ENCODE peak calls at places on chromosomes 2 and 18, in six cellular contexts. D is H1, Z is neuronal stem cell, A is IMR-90, U is mesenchymal stem cell, N is H9. B is an unnamed sample.

GRCh38 chr2:15178946-15179345 is 382.2 kb downstream of the NBAS start:
- DNase-seq in D (no peak), Z (no peak), A (no peak), U (no peak), N (no peak), B (no peak)

GRCh38 chr2:602571-603366 is 74.4 kb downstream of the TMEM18 start:
- DNase-seq in D (peak; percentile 35), Z (no peak), A (no peak), U (no peak), N (peak; percentile 13), B (no peak)

GRCh38 chr2:72757177-72757775 is 68.6 kb downstream of the EXOC6B start:
- DNase-seq in D (no peak), Z (no peak), A (peak; percentile 76), U (peak; percentile 61), N (no peak), B (peak; percentile 92)

GRCh38 chr2:150978053-150978452 is 283.6 kb downstream of the RBM43 start:
- DNase-seq in D (no peak), Z (no peak), A (no peak), U (no peak), N (no peak), B (no peak)

GRCh38 chr2:36708119-36708741 is 11.7 kb downstream of the VIT start:
- DNase-seq in D (peak; percentile 30), Z (no peak), A (peak; percentile 17), U (no peak), N (no peak), B (peak; percentile 72)

GRCh38 chr2:177262137-177262536 is 2.4 kb downstream of the NFE2L2 start:
- DNase-seq in D (no peak), Z (no peak), A (no peak), U (peak; percentile 37), N (no peak), B (no peak)

GRCh38 chr2:46167406-46167805 is 129.8 kb upstream of the EPAS1 start:
- DNase-seq in D (no peak), Z (no peak), A (no peak), U (no peak), N (no peak), B (peak; percentile 77)

GRCh38 chr2:184945306-184945705 is 347.0 kb downstream of the ZNF804A start:
- DNase-seq in D (no peak), Z (peak; percentile 52), A (no peak), U (no peak), N (no peak), B (no peak)

GRCh38 chr2:195603408-195603807 is 53.6 kb upstream of the SLC39A10 start:
- DNase-seq in D (no peak), Z (no peak), A (no peak), U (no peak), N (no peak), B (no peak)

GRCh38 chr18:31581498-31582197 is 10.0 kb upstream of the TTR start:
- DNase-seq in D (no peak), Z (no peak), A (peak; percentile 18), U (peak; percentile 86), N (no peak), B (peak; percentile 58)

GRCh38 chr2:120820885-120821279 is 85.2 kb downstream of the GLI2 start:
- DNase-seq in D (no peak), Z (no peak), A (peak; percentile 84), U (peak; percentile 68), N (no peak), B (no peak)

GRCh38 chr2:6290626-6291025 is 575.1 kb downstream of the CMPK2 start:
- DNase-seq in D (no peak), Z (no peak), A (no peak), U (no peak), N (no peak), B (no peak)

GRCh38 chr2:69619725-69620124 is 23.8 kb downstream of the AAK1 start:
- DNase-seq in D (no peak), Z (no peak), A (no peak), U (no peak), N (no peak), B (no peak)

GRCh38 chr2:12918841-12919445 is 202.2 kb downstream of the TRIB2 start:
- DNase-seq in D (no peak), Z (no peak), A (peak; percentile 89), U (peak; percentile 55), N (no peak), B (no peak)

GRCh38 chr2:73238149-73238548 is 4.0 kb downstream of the CCT7 start:
- DNase-seq in D (no peak), Z (no peak), A (no peak), U (no peak), N (no peak), B (no peak)

GRCh38 chr18:48656582-48656981 is 117.8 kb downstream of the CTIF start:
- DNase-seq in D (no peak), Z (no peak), A (peak; percentile 49), U (no peak), N (no peak), B (no peak)

GRCh38 chr18:71116535-71116934 is 827.7 kb downstream of the SOCS6 start:
- DNase-seq in D (no peak), Z (no peak), A (no peak), U (no peak), N (no peak), B (no peak)

GRCh38 chr2:28449489-28450395 is 46.1 kb upstream of the PLB1 start:
- DNase-seq in D (no peak), Z (no peak), A (peak; percentile 46), U (peak; percentile 49), N (no peak), B (no peak)

GRCh38 chr2:796151-796955 is 119.1 kb upstream of the TMEM18 start:
- DNase-seq in D (no peak), Z (no peak), A (no peak), U (no peak), N (peak; percentile 22), B (no peak)

GRCh38 chr18:31454066-31454708 is 6.6 kb downstream of the DSG3 start:
- DNase-seq in D (no peak), Z (no peak), A (peak; percentile 69), U (peak; percentile 83), N (no peak), B (peak; percentile 23)

DNA sequence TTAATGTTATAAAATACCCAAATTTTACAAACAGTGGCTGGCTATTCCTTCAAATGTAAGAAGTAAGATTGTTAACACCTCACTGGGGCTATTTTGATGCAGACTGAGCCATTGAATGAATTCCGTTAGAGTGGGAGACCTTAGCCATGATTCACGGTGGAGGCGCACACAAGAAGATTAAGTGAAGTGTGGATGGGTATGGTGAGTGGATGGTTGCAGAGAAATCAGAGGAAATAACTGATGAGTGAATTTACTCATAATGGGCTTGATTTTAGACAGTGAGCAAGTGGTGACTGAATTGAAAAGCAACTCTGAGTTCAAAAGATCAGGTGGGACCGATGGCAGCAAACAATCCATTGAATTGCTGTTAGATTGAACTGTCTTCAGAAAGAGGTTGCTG is 75.0 kb downstream of the NRP2 start:
- DNase-seq in D (no peak), Z (no peak), A (no peak), U (no peak), N (no peak), B (no peak)
- H3K14ac ChIP-seq in D (no peak overlapping the region), Z (no peak overlapping the region), A (peak overlapping the region; percentile 38), U (no peak overlapping the region), N (no peak overlapping the region), B (no peak overlapping the region)

DNA sequence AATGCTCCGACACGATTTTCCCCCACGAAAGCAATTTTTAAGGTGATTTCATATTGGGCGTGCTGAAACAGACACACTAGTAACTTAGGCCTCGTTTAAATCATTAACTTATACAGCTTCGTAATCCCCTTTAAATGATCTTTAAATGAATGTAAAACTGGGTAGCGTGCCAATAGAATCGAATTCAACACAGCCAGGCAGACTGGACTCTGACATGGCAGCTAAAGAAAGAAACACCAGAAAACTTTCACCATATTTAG is 2.4 kb upstream of the ID2 start:
- DNase-seq in D (no peak), Z (no peak), A (no peak), U (no peak), N (no peak), B (no peak)
- H3K18ac ChIP-seq in D (peak overlapping the region; percentile 75), Z (no peak overlapping the region), A (peak overlapping the region; percentile 84), U (peak overlapping the region; percentile 97), N (peak overlapping the region; percentile 94), B (peak overlapping the region; percentile 98)

GRCh38 chr2:110888401-110888800 is 156.0 kb downstream of the ACOXL start:
- DNase-seq in D (no peak), Z (no peak), A (no peak), U (no peak), N (no peak), B (no peak)
- H3K14ac ChIP-seq in D (no peak overlapping the region), Z (no peak overlapping the region), A (no peak overlapping the region), U (no peak overlapping the region), N (no peak overlapping the region), B (no peak overlapping the region)

GRCh38 chr2:207167129-207167923 is 1.6 kb upstream of the KLF7 start:
- DNase-seq in D (no peak), Z (no peak), A (peak; percentile 72), U (peak; percentile 77), N (no peak), B (no peak)
- H3K18ac ChIP-seq in D (peak overlapping the region; percentile 53), Z (peak overlapping the region; percentile 94), A (peak overlapping the region; percentile 97), U (peak overlapping the region; percentile 92), N (peak overlapping the region; percentile 37), B (peak overlapping the region; percentile 68)

GRCh38 chr2:18319987-18320386 is 240.5 kb downstream of the RDH14 start:
- DNase-seq in D (no peak), Z (no peak), A (peak; percentile 47), U (no peak), N (no peak), B (no peak)
- H3K14ac ChIP-seq in D (no peak overlapping the region), Z (no peak overlapping the region), A (no peak overlapping the region), U (no peak overlapping the region), N (no peak overlapping the region), B (no peak overlapping the region)

GRCh38 chr2:86523491-86523890 is 39.8 kb downstream of the CHMP3 start:
- DNase-seq in D (no peak), Z (no peak), A (no peak), U (no peak), N (no peak), B (no peak)

GRCh38 chr2:86525421-86526340 is 37.6 kb downstream of the CHMP3 start:
- DNase-seq in D (no peak), Z (no peak), A (no peak), U (no peak), N (no peak), B (no peak)

GRCh38 chr2:86521922-86522321 is 41.3 kb downstream of the CHMP3 start:
- DNase-seq in D (no peak), Z (no peak), A (no peak), U (no peak), N (no peak), B (no peak)

GRCh38 chr2:86520153-86520552 is 43.1 kb downstream of the CHMP3 start:
- DNase-seq in D (no peak), Z (no peak), A (no peak), U (no peak), N (no peak), B (no peak)

GRCh38 chr2:86522711-86523110 is 40.5 kb downstream of the CHMP3 start:
- DNase-seq in D (no peak), Z (no peak), A (no peak), U (no peak), N (no peak), B (no peak)
- H3K18ac ChIP-seq in D (no peak overlapping the region), Z (no peak overlapping the region), A (no peak overlapping the region), U (no peak overlapping the region), N (no peak overlapping the region), B (no peak overlapping the region)

GRCh38 chr2:113132622-113133021 is 5.2 kb downstream of the IL1RN start:
- DNase-seq in D (no peak), Z (no peak), A (no peak), U (no peak), N (no peak), B (no peak)
- H3K14ac ChIP-seq in D (no peak overlapping the region), Z (no peak overlapping the region), A (no peak overlapping the region), U (no peak overlapping the region), N (no peak overlapping the region), B (no peak overlapping the region)